ENCODE peak calls at places on chromosomes 2 and 18, in five cellular contexts. D, C, T, Q and L are unnamed samples.

GRCh38 chr2:212970132-212970531 is 181.3 kb downstream of the IKZF2 start:
- DNase-seq in D (no peak), C (no peak), T (no peak), Q (no peak), L (no peak)

GRCh38 chr2:113858764-113859163 is 31.1 kb upstream of the ACTR3 start:
- DNase-seq in D (no peak), C (peak), T (no peak), Q (no peak), L (no peak)

GRCh38 chr18:29418136-29418535 is 1241.2 kb upstream of the CDH2 start:
- DNase-seq in D (no peak), C (peak), T (no peak), Q (no peak), L (no peak)

GRCh38 chr2:229815342-229815741 is 101.0 kb upstream of the DNER start:
- DNase-seq in D (no peak), C (peak), T (no peak), Q (no peak), L (no peak)

GRCh38 chr2:183383854-183384253 is 259.6 kb downstream of the NUP35 start:
- DNase-seq in D (no peak), C (no peak), T (no peak), Q (no peak), L (no peak)

GRCh38 chr2:189648846-189649529 is 12.3 kb upstream of the ASNSD1 start:
- DNase-seq in D (no peak), C (no peak), T (no peak), Q (no peak), L (no peak)

GRCh38 chr2:37191747-37192146 is 3.3 kb upstream of the SULT6B1 start:
- DNase-seq in D (no peak), C (no peak), T (no peak), Q (no peak), L (no peak)

GRCh38 chr2:120992791-120993555 is 257.3 kb downstream of the GLI2 start:
- DNase-seq in D (no peak), C (no peak), T (no peak), Q (no peak), L (no peak)

GRCh38 chr18:23121133-23121532 is 14.2 kb upstream of the CABLES1 start:
- DNase-seq in D (no peak), C (no peak), T (no peak), Q (no peak), L (no peak)

GRCh38 chr2:69122271-69122670 is 109.3 kb downstream of the ANTXR1 start:
- DNase-seq in D (no peak), C (peak), T (no peak), Q (no peak), L (no peak)

GRCh38 chr2:31079665-31080064 is 58.6 kb downstream of the GALNT14 start:
- DNase-seq in D (peak), C (no peak), T (no peak), Q (no peak), L (no peak)

GRCh38 chr2:102975996-102976636 is 214.3 kb downstream of the TMEM182 start:
- DNase-seq in D (peak), C (no peak), T (no peak), Q (peak), L (peak)

GRCh38 chr2:191350826-191351225 is 105.6 kb downstream of the MYO1B start:
- DNase-seq in D (no peak), C (no peak), T (no peak), Q (no peak), L (no peak)

GRCh38 chr18:75350857-75351256 is 76.6 kb downstream of the SMIM21 start:
- DNase-seq in D (no peak), C (no peak), T (no peak), Q (no peak), L (no peak)

GRCh38 chr2:108613261-108614042 is 79.2 kb downstream of the LIMS1 start:
- DNase-seq in D (no peak), C (no peak), T (no peak), Q (no peak), L (no peak)